ENCODE peak calls at places on chromosome 20, in seven cellular contexts. G is midbrain; A is effector memory CD4-positive, alpha-beta T cell; E is pancreas; W is CD8-positive, alpha-beta memory T cell; Y is fibroblast of mammary gland; J is activated naive CD4-positive, alpha-beta T cell treated with anti-CD3 and anti-CD28 coated beads for 36 hours. R is an unnamed sample.

GRCh38 chr20:39479196-39479810 is 517.2 kb downstream of the DHX35 start:
- DNase-seq in G (no peak), A (no peak), E (no peak), W (no peak), Y (no peak), J (no peak), R (no peak)

GRCh38 chr20:58695895-58696375 is 3.3 kb downstream of the NPEPL1 start:
- DNase-seq in G (no peak), A (no peak), E (no peak), W (no peak), Y (no peak), J (peak; percentile 1), R (no peak)

GRCh38 chr20:17848649-17849048 is 119.9 kb downstream of the SNX5 start:
- DNase-seq in G (no peak), A (no peak), E (no peak), W (no peak), Y (no peak), J (no peak), R (no peak)

GRCh38 chr20:63191400-63191799 is 24.5 kb downstream of the YTHDF1 start:
- DNase-seq in G (no peak), A (no peak), E (peak; percentile 27), W (no peak), Y (no peak), J (no peak), R (no peak)

GRCh38 chr20:50607436-50607835 is 83.9 kb downstream of the RIPOR3 start:
- DNase-seq in G (no peak), A (no peak), E (no peak), W (no peak), Y (no peak), J (no peak), R (no peak)

GRCh38 chr20:63502671-63503172 is 3.8 kb upstream of the EEF1A2 start:
- DNase-seq in G (no peak), A (no peak), E (no peak), W (no peak), Y (no peak), J (no peak), R (no peak)

GRCh38 chr20:6811262-6811661 is 43.8 kb downstream of the BMP2 start:
- DNase-seq in G (no peak), A (no peak), E (no peak), W (no peak), Y (no peak), J (no peak), R (peak; percentile 44)

GRCh38 chr20:13839421-13840092 is 54.7 kb downstream of the NDUFAF5 start:
- DNase-seq in G (no peak), A (no peak), E (no peak), W (no peak), Y (peak; percentile 64), J (no peak), R (no peak)

GRCh38 chr20:36523341-36523740 is 18.0 kb upstream of the MYL9 start:
- DNase-seq in G (no peak), A (no peak), E (no peak), W (no peak), Y (no peak), J (no peak), R (no peak)

GRCh38 chr20:31954500-31954899 is 2.7 kb upstream of the PDRG1 start:
- DNase-seq in G (no peak), A (no peak), E (no peak), W (no peak), Y (no peak), J (no peak), R (no peak)

GRCh38 chr20:48266571-48266970 is 481.3 kb upstream of the SULF2 start:
- DNase-seq in G (no peak), A (no peak), E (no peak), W (no peak), Y (no peak), J (no peak), R (no peak)

GRCh38 chr20:46872315-46873211 is 22.1 kb upstream of the EYA2 start:
- DNase-seq in G (no peak), A (no peak), E (no peak), W (no peak), Y (peak; percentile 42), J (no peak), R (peak; percentile 6)

GRCh38 chr20:20247234-20247633 is 120.7 kb upstream of the INSM1 start:
- DNase-seq in G (no peak), A (no peak), E (no peak), W (no peak), Y (no peak), J (no peak), R (no peak)

GRCh38 chr20:15252289-15252688 is 914.9 kb upstream of the FLRT3 start:
- DNase-seq in G (no peak), A (no peak), E (no peak), W (no peak), Y (no peak), J (no peak), R (no peak)

GRCh38 chr20:53737404-53738038 is 143.9 kb upstream of the ZNF217 start:
- DNase-seq in G (no peak), A (no peak), E (no peak), W (no peak), Y (peak; percentile 22), J (no peak), R (peak; percentile 11)

GRCh38 chr20:52031574-52032303 is 159.8 kb downstream of the ZFP64 start:
- DNase-seq in G (no peak), A (no peak), E (no peak), W (no peak), Y (peak; percentile 74), J (peak; percentile 52), R (peak; percentile 90)

GRCh38 chr20:52809003-52809402 is 163.2 kb upstream of the TSHZ2 start:
- DNase-seq in G (no peak), A (no peak), E (no peak), W (no peak), Y (no peak), J (no peak), R (no peak)

GRCh38 chr20:60727425-60727824 is 524.6 kb upstream of the CDH4 start:
- DNase-seq in G (no peak), A (no peak), E (no peak), W (no peak), Y (peak; percentile 4), J (no peak), R (no peak)

GRCh38 chr20:21520702-21521595 is 7.1 kb upstream of the NKX2-2 start:
- DNase-seq in G (peak; percentile 74), A (no peak), E (no peak), W (no peak), Y (peak; percentile 27), J (no peak), R (no peak)

GRCh38 chr20:46423882-46424482 is 17.6 kb upstream of the ELMO2 start:
- DNase-seq in G (no peak), A (no peak), E (no peak), W (no peak), Y (no peak), J (no peak), R (peak; percentile 44)

GRCh38 chr20:37651932-37652331 is 41.9 kb upstream of the CTNNBL1 start:
- DNase-seq in G (no peak), A (no peak), E (peak; percentile 11), W (peak; percentile 6), Y (peak; percentile 22), J (peak; percentile 48), R (peak; percentile 33)

GRCh38 chr20:64101731-64102621 is 5.4 kb downstream of the NPBWR2 start:
- DNase-seq in G (peak; percentile 13), A (peak; percentile 47), E (no peak), W (peak; percentile 66), Y (no peak), J (peak; percentile 70), R (no peak)

GRCh38 chr20:46056970-46057855 is 28.2 kb downstream of the SLC12A5 start:
- DNase-seq in G (no peak), A (no peak), E (no peak), W (no peak), Y (peak; percentile 35), J (peak; percentile 41), R (peak; percentile 57)

GRCh38 chr20:37890108-37890507 is 12.8 kb upstream of the VSTM2L start:
- DNase-seq in G (no peak), A (no peak), E (no peak), W (no peak), Y (no peak), J (no peak), R (no peak)

GRCh38 chr20:8777866-8778265 is 291.0 kb upstream of the PLCB4 start:
- DNase-seq in G (no peak), A (no peak), E (no peak), W (no peak), Y (peak; percentile 65), J (no peak), R (no peak)